ENCODE peak calls at places on chromosomes 1 and 21, in ten cellular contexts. R is astrocyte of the cerebellum, S is astrocyte of the spinal cord, F is lung, K is psoas muscle, N is fibroblast of pulmonary artery, P is transverse colon, V is left ventricle myocardium inferior, X is MG63, U is epithelial cell of esophagus. H is an unnamed sample.

GRCh38 chr1:246647113-246647512 is 77.1 kb upstream of the SCCPDH start:
- DNase-seq in N (peak; percentile 73), S (peak; percentile 66), X (no peak), K (peak; percentile 48), V (peak; percentile 74), U (peak; percentile 31), R (peak; percentile 12), F (no peak), P (peak; percentile 24), H (peak; percentile 43)

GRCh38 chr21:32245971-32246370 is 32.9 kb downstream of the MIS18A start:
- DNase-seq in U (no peak), K (no peak), N (no peak), S (no peak), F (no peak), V (no peak), X (no peak), R (no peak), P (no peak), H (no peak)

GRCh38 chr1:191695865-191696264 is 462.4 kb upstream of the RGS18 start:
- DNase-seq in V (no peak), U (no peak), R (no peak), S (peak; percentile 5), X (no peak), K (no peak), P (no peak), F (no peak), N (peak; percentile 3), H (peak; percentile 4)

GRCh38 chr1:13947658-13948057 is 247.7 kb downstream of the PRDM2 start:
- DNase-seq in S (no peak), X (no peak), F (no peak), R (no peak), K (no peak), U (no peak), V (no peak), P (no peak), N (no peak), H (no peak)

GRCh38 chr1:11516961-11517635 is 38.1 kb downstream of the DISP3 start:
- DNase-seq in V (no peak), P (no peak), R (no peak), K (no peak), F (no peak), N (no peak), X (no peak), S (no peak), U (no peak), H (no peak)

GRCh38 chr1:205016075-205016474 is 26.9 kb upstream of the CNTN2 start:
- DNase-seq in V (no peak), X (no peak), S (no peak), N (no peak), P (no peak), F (no peak), R (no peak), K (no peak), U (no peak), H (no peak)

GRCh38 chr1:1922782-1923680 is 4.0 kb upstream of the TMEM52 start:
- DNase-seq in K (no peak), P (peak; percentile 74), N (no peak), V (no peak), R (no peak), U (no peak), F (no peak), X (no peak), S (no peak), H (no peak)

GRCh38 chr1:38558055-38558454 is 301.5 kb downstream of the RRAGC start:
- DNase-seq in R (no peak), P (no peak), X (no peak), V (no peak), K (no peak), U (no peak), F (no peak), S (no peak), N (no peak), H (no peak)

GRCh38 chr1:39959651-39960333 is 4.8 kb downstream of the MFSD2A start:
- DNase-seq in S (no peak), F (no peak), K (no peak), R (no peak), N (no peak), P (no peak), X (no peak), V (no peak), U (no peak), H (no peak)

GRCh38 chr1:238951809-238952208 is 434.6 kb upstream of the CHRM3 start:
- DNase-seq in R (peak; percentile 53), V (no peak), U (peak; percentile 71), P (no peak), N (peak; percentile 47), X (no peak), K (no peak), F (no peak), S (peak; percentile 73), H (peak; percentile 10)

GRCh38 chr1:184621262-184621661 is 133.4 kb downstream of the EDEM3 start:
- DNase-seq in U (no peak), V (no peak), P (no peak), F (no peak), R (peak; percentile 23), N (peak; percentile 63), X (peak; percentile 27), K (no peak), S (peak; percentile 22), H (peak; percentile 83)

GRCh38 chr1:188386161-188386560 is 1557.4 kb downstream of the PLA2G4A start:
- DNase-seq in U (no peak), N (peak; percentile 76), V (no peak), R (no peak), K (no peak), S (no peak), X (no peak), P (no peak), F (no peak), H (no peak)

GRCh38 chr1:239719642-239720258 is 333.4 kb downstream of the CHRM3 start:
- DNase-seq in R (no peak), P (peak; percentile 21), U (no peak), K (no peak), N (no peak), X (no peak), F (no peak), V (no peak), S (no peak), H (no peak)

GRCh38 chr1:163472267-163472666 is 150.5 kb downstream of the NUF2 start:
- DNase-seq in U (no peak), K (no peak), P (no peak), R (no peak), S (peak; percentile 9), N (no peak), X (no peak), F (no peak), V (no peak), H (no peak)

GRCh38 chr1:17569200-17570139 is 30.0 kb downstream of the ARHGEF10L start:
- DNase-seq in P (peak; percentile 73), S (peak; percentile 82), X (peak; percentile 81), R (peak; percentile 63), U (peak; percentile 36), K (peak; percentile 82), V (peak; percentile 78), F (peak; percentile 83), N (peak; percentile 90), H (peak; percentile 47)
- H3K4me3 ChIP-seq in P (no peak overlapping the region), S (no peak overlapping the region), X (no peak overlapping the region), R (no peak overlapping the region), U (no peak overlapping the region), K (peak overlapping the region; percentile 0), V (peak overlapping the region; percentile 40), F (no peak overlapping the region), N (no peak overlapping the region), H (no peak overlapping the region)

GRCh38 chr1:151946366-151946764 is 37.1 kb upstream of the THEM4 start:
- DNase-seq in U (peak; percentile 96), V (no peak), F (no peak), X (no peak), S (no peak), N (peak; percentile 7), P (no peak), R (no peak), K (no peak), H (no peak)

GRCh38 chr1:151944859-151945575 is 35.7 kb upstream of the THEM4 start:
- DNase-seq in R (no peak), S (no peak), U (no peak), P (no peak), X (peak; percentile 19), V (no peak), K (no peak), N (no peak), F (no peak), H (no peak)

GRCh38 chr1:151947140-151947539 is 37.8 kb upstream of the THEM4 start:
- DNase-seq in V (no peak), N (no peak), K (no peak), S (no peak), P (no peak), X (no peak), U (peak; percentile 60), F (no peak), R (no peak), H (no peak)

GRCh38 chr1:151944110-151944858 is 35.0 kb upstream of the THEM4 start:
- DNase-seq in P (no peak), F (no peak), U (no peak), V (no peak), R (no peak), N (peak; percentile 20), X (no peak), S (no peak), K (no peak), H (no peak)

DNA sequence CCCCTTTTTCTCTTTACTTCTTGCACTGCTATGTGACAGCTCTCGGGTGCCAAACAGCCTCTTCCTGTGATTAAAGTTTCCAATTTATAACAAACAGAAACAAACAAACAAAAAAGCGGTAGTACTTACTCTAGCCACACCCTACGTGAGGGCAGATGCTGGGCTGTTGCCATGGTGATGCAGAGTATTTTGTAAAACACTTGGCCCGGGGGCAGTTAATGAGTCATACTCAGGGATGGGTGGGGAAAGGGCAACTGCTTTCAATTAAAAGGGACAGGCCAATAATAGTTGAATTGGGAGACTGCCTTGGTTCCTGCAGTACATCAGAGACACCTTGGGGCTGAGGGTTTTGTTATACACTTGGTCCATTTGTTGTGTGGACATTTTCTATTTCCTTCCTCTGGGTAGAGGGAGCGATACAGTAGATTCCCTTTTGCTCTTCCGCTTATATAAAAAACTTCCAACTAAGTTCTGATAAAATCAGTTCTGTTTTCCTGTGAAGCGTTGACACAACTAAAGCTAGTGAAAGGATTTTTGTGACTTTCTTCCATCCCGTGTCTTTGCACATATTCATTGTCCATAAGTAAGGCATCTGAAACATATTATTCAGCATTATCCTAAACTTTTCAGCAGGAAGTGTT is 36.5 kb upstream of the THEM4 start:
- DNase-seq in P (peak; percentile 89), X (peak; percentile 94), S (peak; percentile 96), F (peak; percentile 91), V (peak; percentile 82), R (peak; percentile 89), K (peak; percentile 82), U (peak; percentile 95), N (peak; percentile 98), H (peak; percentile 81)
- H3K4me3 ChIP-seq in P (no peak overlapping the region), X (no peak overlapping the region), S (no peak overlapping the region), F (no peak overlapping the region), V (peak overlapping the region; percentile 37), R (no peak overlapping the region), K (no peak overlapping the region), U (no peak overlapping the region), N (no peak overlapping the region), H (no peak overlapping the region)

GRCh38 chr1:28973850-28974841 is 59.8 kb downstream of the EPB41 start:
- DNase-seq in X (no peak), V (no peak), N (peak; percentile 39), U (peak; percentile 51), K (no peak), P (no peak), R (no peak), F (no peak), S (peak; percentile 44), H (no peak)
- H3K4me3 ChIP-seq in X (no peak overlapping the region), V (no peak overlapping the region), N (no peak overlapping the region), U (no peak overlapping the region), K (no peak overlapping the region), P (no peak overlapping the region), R (no peak overlapping the region), F (no peak overlapping the region), S (no peak overlapping the region), H (no peak overlapping the region)

GRCh38 chr1:85992756-85993155 is 163.8 kb downstream of the COL24A1 start:
- DNase-seq in U (no peak), K (no peak), P (no peak), N (peak; percentile 74), X (no peak), V (no peak), R (peak; percentile 26), S (peak; percentile 70), F (no peak), H (peak; percentile 36)
- H3K4me3 ChIP-seq in U (no peak overlapping the region), K (peak overlapping the region; percentile 8), P (no peak overlapping the region), N (peak overlapping the region; percentile 35), X (peak overlapping the region; percentile 1), V (peak overlapping the region; percentile 36), R (no peak overlapping the region), S (no peak overlapping the region), F (no peak overlapping the region), H (no peak overlapping the region)

H was measured in skeletal muscle cell.